ENCODE peak calls at places on chromosomes 13 and 19, in four cellular contexts. W, V, L and U are unnamed samples. For H3K4me1, the result is how much of the 10 kb centered on the place peaks cover.

GRCh38 chr13:108213946-108214345 is 1.4 kb downstream of the LIG4 start:
- DNase-seq in W (no peak), V (no peak), L (peak), U (no peak)

GRCh38 chr13:95676100-95676774 is 702 bp upstream of the DNAJC3 start:
- DNase-seq in W (no peak), V (peak), L (peak), U (no peak)

GRCh38 chr19:31378404-31378803 is 29.2 kb upstream of the TSHZ3 start:
- DNase-seq in W (peak), V (no peak), L (peak), U (no peak)

GRCh38 chr19:7612282-7613274 is 16.8 kb downstream of the XAB2 start:
- DNase-seq in W (no peak), V (no peak), L (no peak), U (no peak)

GRCh38 chr13:40069173-40070044 is 413.9 kb downstream of the COG6 start:
- DNase-seq in L (peak), W (peak), V (peak), U (no peak)

GRCh38 chr13:88339271-88339741 is 668.1 kb downstream of the SLITRK5 start:
- DNase-seq in L (no peak), V (no peak), W (no peak), U (no peak)

GRCh38 chr19:45082170-45082569 is 3.1 kb downstream of the GEMIN7 start:
- DNase-seq in V (no peak), W (no peak), L (no peak), U (no peak)

GRCh38 chr13:82176761-82177160 is 1705.5 kb downstream of the SLITRK1 start:
- DNase-seq in W (no peak), V (no peak), L (no peak), U (no peak)

GRCh38 chr19:13978306-13978705 is 26.0 kb downstream of the DCAF15 start:
- DNase-seq in L (no peak), V (peak), W (peak), U (peak)

GRCh38 chr13:98892077-98892476 is 85.8 kb downstream of the DOCK9 start:
- DNase-seq in L (no peak), V (no peak), W (no peak), U (no peak)

GRCh38 chr19:38891791-38892190 is 7.6 kb downstream of the SIRT2 start:
- DNase-seq in W (no peak), L (no peak), V (no peak), U (no peak)

GRCh38 chr19:38830039-38830733 is 1.4 kb downstream of the ECH1 start:
- DNase-seq in V (no peak), W (no peak), L (peak), U (no peak)

GRCh38 chr13:46622918-46623256 is 69.9 kb downstream of the LRCH1 start:
- DNase-seq in W (peak), V (no peak), L (peak), U (peak)

GRCh38 chr13:48559638-48560320 is 26.9 kb upstream of the RCBTB2 start:
- DNase-seq in W (no peak), L (peak), V (no peak), U (no peak)

GRCh38 chr19:30268601-30269000 is 103.6 kb upstream of the ZNF536 start:
- DNase-seq in V (no peak), W (no peak), L (no peak), U (no peak)

GRCh38 chr13:33383724-33384577 is 98.4 kb upstream of the STARD13 start:
- DNase-seq in L (no peak), V (no peak), W (no peak), U (no peak)

GRCh38 chr13:29448124-29448685 is 147.3 kb downstream of the SLC7A1 start:
- DNase-seq in L (no peak), V (no peak), W (no peak), U (no peak)

GRCh38 chr13:72745260-72745659 is 17.5 kb downstream of the BORA start:
- DNase-seq in L (peak), W (no peak), V (no peak), U (no peak)

GRCh38 chr19:1651061-1651547 is 1.3 kb downstream of the TCF3 start:
- DNase-seq in V (no peak), L (peak), W (no peak), U (no peak)

GRCh38 chr13:103403148-103403740 is 337.0 kb upstream of the SLC10A2 start:
- DNase-seq in W (no peak), V (no peak), L (no peak), U (no peak)

GRCh38 chr19:27746691-27747380 is 1466.1 kb downstream of the UQCRFS1 start:
- DNase-seq in L (peak), W (peak), V (peak), U (peak)

GRCh38 chr19:10748924-10749434 is 31.1 kb downstream of the DNM2 start:
- DNase-seq in W (no peak), L (no peak), V (peak), U (no peak)

GRCh38 chr19:7004313-7004931 is 16.8 kb downstream of the MBD3L2B start:
- DNase-seq in W (no peak), L (peak), V (no peak), U (no peak)

GRCh38 chr13:24737042-24737441 is 26.9 kb upstream of the RNF17 start:
- DNase-seq in W (no peak), V (no peak), L (no peak), U (no peak)

GRCh38 chr19:46478356-46478986 is 7.1 kb upstream of the PNMA8A start:
- DNase-seq in W (no peak), L (peak), V (no peak), U (no peak)

GRCh38 chr13:99385940-99386339 is 78.7 kb upstream of the GPR183 start:
- DNase-seq in W (no peak), L (no peak), V (no peak), U (no peak)

GRCh38 chr19:7224205-7224833 is 69.9 kb downstream of the INSR start:
- DNase-seq in L (peak), V (peak), W (peak), U (peak)

GRCh38 chr13:36766295-36766694 is 52.7 kb upstream of the RFXAP start:
- DNase-seq in V (no peak), W (no peak), L (peak), U (no peak)

GRCh38 chr13:41007359-41008118 is 11.6 kb downstream of the ELF1 start:
- DNase-seq in L (peak), W (no peak), V (no peak), U (no peak)

DNA sequence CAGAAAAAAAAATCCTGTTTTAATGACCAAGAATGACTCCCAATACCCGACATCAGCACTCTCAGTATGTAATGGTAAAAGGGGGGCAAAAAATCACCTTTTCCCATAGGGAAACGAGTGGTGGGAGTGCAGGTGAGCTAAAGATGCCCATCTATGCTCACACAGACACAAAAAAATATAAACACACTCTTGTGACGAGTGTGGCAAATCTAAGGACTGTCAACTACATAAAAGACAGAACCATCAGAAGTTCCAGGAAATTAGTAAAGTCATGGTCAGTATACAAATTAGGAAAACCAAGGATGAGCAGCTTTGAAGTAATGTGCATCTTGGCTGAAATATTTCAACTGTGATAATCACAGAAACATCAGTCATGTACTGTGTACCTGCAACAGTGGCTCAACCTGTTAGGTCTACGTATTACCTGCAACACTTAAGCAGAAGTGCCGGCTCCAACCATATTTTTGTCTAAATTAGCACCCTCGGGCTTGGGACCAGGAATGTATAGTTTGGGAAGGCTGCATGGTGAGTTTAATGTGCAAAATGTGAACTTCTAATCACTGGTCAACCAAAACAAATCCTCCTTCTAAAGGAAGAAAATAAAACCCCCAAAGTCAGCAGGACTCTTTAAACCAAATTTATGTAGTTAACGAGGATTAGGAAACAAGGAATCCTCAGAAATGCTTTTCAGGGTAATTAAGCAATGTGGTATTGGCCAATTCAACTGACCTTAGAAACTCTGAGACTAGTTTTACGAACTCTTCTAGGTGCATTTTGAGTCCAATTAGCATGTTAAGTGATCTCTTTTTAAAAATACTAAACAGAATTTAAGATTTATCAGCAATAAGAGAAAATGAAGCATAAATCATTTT is 24.4 kb downstream of the ANKRD10 start:
- DNase-seq in W (no peak), L (no peak), V (no peak), U (no peak)
- TF ChIP-seq POLR2A in W (no peak), L (no peak), V (no peak), U (no peak)

GRCh38 chr19:51544038-51544437 is 12.6 kb upstream of the SIGLEC6 start:
- DNase-seq in W (no peak), L (no peak), V (no peak), U (no peak)

GRCh38 chr19:51548213-51548651 is 16.8 kb upstream of the SIGLEC6 start:
- DNase-seq in L (no peak), W (no peak), V (no peak), U (no peak)

GRCh38 chr19:51547397-51548212 is 16.1 kb upstream of the SIGLEC6 start:
- DNase-seq in L (no peak), V (no peak), W (no peak), U (no peak)

GRCh38 chr19:51546650-51547396 is 15.4 kb upstream of the SIGLEC6 start:
- DNase-seq in W (no peak), V (no peak), L (peak), U (no peak)

GRCh38 chr19:51546107-51546649 is 14.7 kb upstream of the SIGLEC6 start:
- DNase-seq in W (no peak), V (no peak), L (no peak), U (no peak)
- H3K4me1 ChIP-seq in W (under half), V (under half), L (under half), U (under half)

GRCh38 chr19:3632739-3633558 is 6.4 kb upstream of the CACTIN start:
- DNase-seq in L (no peak), W (no peak), V (no peak), U (no peak)
- TF ChIP-seq POLR2A in L (no peak), W (no peak), V (no peak), U (no peak)

GRCh38 chr19:4391701-4392543 is 8.4 kb downstream of the SH3GL1 start:
- DNase-seq in V (no peak), L (peak), W (no peak), U (no peak)
- H3K4me1 ChIP-seq in V (half or more), L (under half), W (under half), U (half or more)

GRCh38 chr19:34364830-34365462 is at the start of gene GPI:
- DNase-seq in L (peak), V (peak), W (peak), U (no peak)
- TF ChIP-seq POLR2A in L (peak), V (no peak), W (peak), U (no peak)

DNA sequence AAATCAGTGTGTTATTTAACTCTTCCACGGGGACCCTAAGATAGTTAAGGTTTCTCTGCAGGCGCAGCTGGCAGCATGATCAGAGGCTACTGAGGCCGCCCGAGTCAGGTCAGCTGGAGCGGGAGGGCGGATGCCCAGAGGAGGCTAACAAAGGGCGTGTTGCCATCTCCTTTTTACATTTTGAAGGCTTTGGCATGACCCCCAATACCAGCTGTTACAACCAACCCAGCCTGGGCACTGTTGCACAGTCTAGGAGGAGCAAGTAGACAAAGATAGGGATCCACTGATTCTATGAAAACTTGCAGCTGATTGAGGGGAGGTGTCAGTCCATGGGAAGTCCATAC is 15.7 kb downstream of the COL4A2 start:
- DNase-seq in W (no peak), L (no peak), V (no peak), U (no peak)
- H3K4me1 ChIP-seq in W (under half), L (under half), V (half or more), U (under half)